ENCODE peak calls at places on chromosomes 6 and 20, in six cellular contexts. T, F, B, M, N and I are unnamed samples.

GRCh38 chr6:115728171-115728570 is 332.5 kb downstream of the FRK start:
- DNase-seq in B (no peak), F (no peak), M (no peak), N (no peak), T (no peak), I (no peak)

GRCh38 chr6:75205776-75206334 is at the start of gene COL12A1:
- DNase-seq in F (no peak), T (peak), N (peak), B (peak), M (peak), I (peak)

GRCh38 chr20:9185511-9185910 is 116.6 kb downstream of the PLCB4 start:
- DNase-seq in B (no peak), F (no peak), M (peak), N (no peak), T (peak), I (no peak)

GRCh38 chr6:169677096-169677495 is 24.7 kb downstream of the WDR27 start:
- DNase-seq in F (no peak), T (no peak), M (no peak), N (no peak), B (no peak), I (no peak)

GRCh38 chr6:28254340-28254618 is 2.2 kb upstream of the ZKSCAN4 start:
- DNase-seq in T (no peak), B (no peak), N (no peak), F (no peak), M (no peak), I (no peak)

GRCh38 chr6:134614606-134615485 is 296.9 kb upstream of the SGK1 start:
- DNase-seq in T (peak), N (no peak), B (no peak), F (no peak), M (peak), I (no peak)

GRCh38 chr6:130713144-130713543 is 114.1 kb upstream of the SMLR1 start:
- DNase-seq in M (no peak), F (no peak), N (no peak), T (no peak), B (no peak), I (no peak)

GRCh38 chr6:97819680-97820079 is 536.7 kb upstream of the MMS22L start:
- DNase-seq in M (no peak), F (no peak), N (no peak), B (no peak), T (no peak), I (no peak)

GRCh38 chr6:111653961-111654360 is 48.3 kb upstream of the TRAF3IP2 start:
- DNase-seq in T (no peak), N (no peak), B (no peak), F (no peak), M (no peak), I (no peak)

GRCh38 chr20:32918751-32919150 is 60.0 kb downstream of the EFCAB8 start:
- DNase-seq in N (no peak), M (no peak), B (peak), F (no peak), T (no peak), I (no peak)

GRCh38 chr6:3696525-3696924 is 55.0 kb downstream of the PXDC1 start:
- DNase-seq in N (no peak), M (peak), B (no peak), F (no peak), T (peak), I (no peak)

GRCh38 chr6:107801195-107801594 is 22.9 kb downstream of the SCML4 start:
- DNase-seq in T (no peak), N (no peak), F (no peak), M (no peak), B (no peak), I (no peak)

DNA sequence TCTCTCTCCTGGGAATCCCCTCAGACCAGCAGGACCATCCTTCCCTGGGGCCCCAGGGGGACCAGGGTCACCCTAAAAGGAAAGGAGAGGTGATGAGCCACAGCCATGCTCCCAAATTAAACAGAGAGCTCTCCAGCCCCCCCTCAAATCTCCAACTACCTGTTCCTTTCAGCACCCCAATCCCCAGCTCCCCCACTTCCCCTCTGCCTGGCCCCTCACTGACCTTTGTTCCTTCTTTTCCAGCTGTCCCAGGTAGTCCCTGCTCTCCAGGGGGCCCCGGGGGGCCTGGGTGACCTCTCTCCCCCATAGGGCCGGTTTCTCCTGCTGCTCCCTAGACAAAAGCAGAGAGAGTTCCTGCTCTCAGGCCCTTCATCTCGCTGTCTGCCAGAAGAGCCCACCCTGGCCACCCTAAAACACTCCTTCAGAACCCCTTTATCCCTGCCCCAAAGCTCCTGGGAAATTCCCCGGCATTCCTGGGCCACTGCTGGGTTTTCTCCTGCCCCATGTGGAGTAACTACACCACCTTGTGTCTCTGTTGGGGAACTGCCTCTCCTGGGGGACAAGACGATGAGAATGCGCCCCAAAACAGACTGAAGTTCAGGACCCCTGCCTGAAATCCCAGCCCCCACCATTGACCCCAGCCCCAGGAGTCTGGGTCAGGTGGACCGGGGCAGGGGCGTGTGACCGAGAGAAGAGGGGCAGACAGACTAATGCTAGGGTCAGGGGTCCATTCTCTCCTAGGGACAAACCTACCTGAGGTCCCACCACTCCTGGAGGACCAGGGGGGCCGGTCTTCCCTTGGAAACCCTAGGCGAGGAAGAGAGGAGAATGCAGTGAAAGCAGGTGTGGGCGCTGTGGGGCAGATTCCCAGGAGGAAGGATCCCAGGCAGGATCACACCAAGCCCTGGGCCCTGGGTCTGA is 19.7 kb downstream of the COL11A2 start:
- DNase-seq in T (peak), N (no peak), B (peak), F (peak), M (peak), I (peak)
- TF ChIP-seq CTCF in T (peak), N (peak), B (peak), F (peak), M (peak), I (peak)

GRCh38 chr20:12965880-12966270 is 42.9 kb upstream of the SPTLC3 start:
- DNase-seq in N (no peak), F (no peak), B (no peak), T (no peak), M (no peak), I (no peak)
- TF ChIP-seq CTCF in N (no peak), F (no peak), B (no peak), T (no peak), M (no peak), I (no peak)

GRCh38 chr20:25467441-25467840 is 60.0 kb downstream of the GINS1 start:
- DNase-seq in B (no peak), T (no peak), F (no peak), N (no peak), M (no peak), I (no peak)

GRCh38 chr20:25465398-25465797 is 57.9 kb downstream of the GINS1 start:
- DNase-seq in B (no peak), F (no peak), M (no peak), T (no peak), N (no peak), I (no peak)

GRCh38 chr20:25466846-25467245 is 59.4 kb downstream of the GINS1 start:
- DNase-seq in T (no peak), N (no peak), F (no peak), B (no peak), M (no peak), I (no peak)

GRCh38 chr20:25462166-25462565 is 54.7 kb downstream of the GINS1 start:
- DNase-seq in F (no peak), B (no peak), N (no peak), T (no peak), M (no peak), I (no peak)

GRCh38 chr20:25464501-25465204 is 57.2 kb downstream of the GINS1 start:
- DNase-seq in F (no peak), M (peak), B (peak), T (no peak), N (no peak), I (no peak)
- TF ChIP-seq CTCF in F (no peak), M (no peak), B (no peak), T (no peak), N (no peak), I (no peak)

DNA sequence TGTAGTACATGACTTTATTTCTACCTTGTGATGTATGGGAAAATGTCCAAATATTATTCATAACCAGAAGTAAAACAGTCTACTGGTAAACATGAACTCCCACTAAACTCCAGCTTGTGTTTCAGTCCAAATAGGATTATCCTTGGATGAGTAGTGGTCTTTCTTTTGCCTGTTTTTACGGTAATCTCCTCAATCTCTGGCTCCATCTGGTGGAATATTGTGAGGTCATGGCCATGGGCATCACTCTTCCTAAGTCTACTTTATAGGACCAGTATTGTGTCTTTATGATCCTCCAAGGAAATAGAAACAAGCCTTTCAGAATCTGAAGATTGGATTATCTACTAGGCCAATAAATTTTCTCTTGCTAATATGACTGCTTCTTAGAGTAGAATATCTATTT is 505.0 kb downstream of the BMP2 start:
- DNase-seq in N (no peak), T (no peak), F (no peak), B (no peak), M (no peak), I (no peak)
- TF ChIP-seq CTCF in N (peak), T (peak), F (peak), B (peak), M (peak), I (peak)